ENCODE peak calls at places on chromosomes 4 and X, in four cellular contexts. Y is KG1, W is right lobe of liver, E is pons. Q is an unnamed sample.

GRCh38 chrX:45750639-45751038 is 550.0 kb upstream of the DIPK2B start:
- DNase-seq in E (no peak), W (no peak), Y (no peak), Q (peak; percentile 52)

GRCh38 chr4:86493460-86493859 is 100.7 kb upstream of the PTPN13 start:
- DNase-seq in E (peak; percentile 36), Y (peak; percentile 6), W (no peak), Q (no peak)

GRCh38 chr4:181896609-181897008 is 346.6 kb upstream of the TENM3 start:
- DNase-seq in W (no peak), E (no peak), Y (no peak), Q (no peak)

GRCh38 chr4:123191728-123192127 is 204.9 kb upstream of the SPRY1 start:
- DNase-seq in E (no peak), W (no peak), Y (no peak), Q (no peak)

GRCh38 chrX:34132028-34132427 is at the start of gene FAM47A:
- DNase-seq in W (no peak), E (no peak), Y (no peak), Q (no peak)

GRCh38 chrX:19698125-19698524 is 182.8 kb upstream of the MAP3K15 start:
- DNase-seq in E (no peak), Y (no peak), W (no peak), Q (no peak)

GRCh38 chr4:113476800-113477199 is 284.7 kb downstream of the CAMK2D start:
- DNase-seq in E (no peak), Y (no peak), W (no peak), Q (no peak)

GRCh38 chrX:93874554-93874953 is 200.5 kb downstream of the FAM133A start:
- DNase-seq in E (peak; percentile 16), W (no peak), Y (peak; percentile 1), Q (no peak)

GRCh38 chr4:152499322-152499721 is 36.6 kb downstream of the FBXW7 start:
- DNase-seq in W (no peak), Y (no peak), E (no peak), Q (no peak)

GRCh38 chr4:48653217-48654014 is 126.7 kb downstream of the FRYL start:
- DNase-seq in E (peak; percentile 92), Y (no peak), W (no peak), Q (no peak)

GRCh38 chr4:108449139-108449538 is 171.2 kb upstream of the RPL34 start:
- DNase-seq in E (no peak), W (no peak), Y (no peak), Q (no peak)

GRCh38 chr4:76748649-76749048 is 149.3 kb downstream of the SOWAHB start:
- DNase-seq in Y (no peak), E (no peak), W (peak; percentile 67), Q (no peak)

Q was measured in retinal pigment epithelial cell.